ENCODE peak calls at places on chromosomes 13 and 19, in eight cellular contexts. B is left cardiac atrium, X is hepatic stellate cell, D is HEK293T, R is fibroblast of mammary gland, Q is dermis microvascular lymphatic vessel endothelial cell, H is T-helper 1 cell, Y is fibroblast of lung. E is an unnamed sample.

GRCh38 chr19:281992-282391 is 9.2 kb downstream of the PLPP2 start:
- DNase-seq in B (no peak), X (no peak), D (peak), R (no peak), Q (no peak), H (no peak), Y (no peak), E (no peak)

GRCh38 chr13:24267801-24268200 is 41.6 kb upstream of the C1QTNF9 start:
- DNase-seq in B (no peak), X (no peak), D (no peak), R (no peak), Q (no peak), H (no peak), Y (no peak), E (no peak)

GRCh38 chr13:49356224-49356623 is 87.6 kb downstream of the CAB39L start:
- DNase-seq in B (no peak), X (peak), D (no peak), R (peak), Q (no peak), H (no peak), Y (peak), E (no peak)

GRCh38 chr19:4803736-4804695 is 12.5 kb downstream of the FEM1A start:
- DNase-seq in B (peak), X (peak), D (peak), R (peak), Q (peak), H (peak), Y (peak), E (peak)

GRCh38 chr19:38265213-38265861 is 964 bp downstream of the SPINT2 start:
- DNase-seq in B (peak), X (no peak), D (no peak), R (no peak), Q (no peak), H (no peak), Y (no peak), E (no peak)

GRCh38 chr19:50842130-50842529 is 8.8 kb upstream of the KLK15 start:
- DNase-seq in B (no peak), X (no peak), D (no peak), R (no peak), Q (no peak), H (no peak), Y (no peak), E (no peak)

GRCh38 chr13:64925284-64925683 is 2304.9 kb downstream of the PCDH9 start:
- DNase-seq in B (no peak), X (no peak), D (no peak), R (no peak), Q (peak), H (no peak), Y (peak), E (peak)

GRCh38 chr13:53445682-53446081 is 417.1 kb downstream of the OLFM4 start:
- DNase-seq in B (no peak), X (no peak), D (no peak), R (no peak), Q (no peak), H (no peak), Y (no peak), E (no peak)

GRCh38 chr13:74438911-74439310 is 304.7 kb upstream of the KLF12 start:
- DNase-seq in B (no peak), X (no peak), D (no peak), R (no peak), Q (no peak), H (no peak), Y (no peak), E (no peak)

GRCh38 chr13:87444135-87444534 is 227.0 kb upstream of the SLITRK5 start:
- DNase-seq in B (no peak), X (no peak), D (no peak), R (no peak), Q (no peak), H (no peak), Y (no peak), E (no peak)

GRCh38 chr19:29483944-29484581 is 41.7 kb upstream of the VSTM2B start:
- DNase-seq in B (no peak), X (no peak), D (peak), R (no peak), Q (no peak), H (no peak), Y (no peak), E (no peak)

GRCh38 chr19:1244693-1245451 is 3.3 kb downstream of the ATP5F1D start:
- DNase-seq in B (peak), X (no peak), D (no peak), R (no peak), Q (no peak), H (no peak), Y (no peak), E (no peak)

GRCh38 chr19:5580116-5580515 is 12.4 kb upstream of the TINCR start:
- DNase-seq in B (no peak), X (no peak), D (no peak), R (no peak), Q (no peak), H (no peak), Y (no peak), E (peak)

GRCh38 chr19:45517641-45518468 is 10.6 kb downstream of the VASP start:
- DNase-seq in B (no peak), X (no peak), D (no peak), R (no peak), Q (no peak), H (no peak), Y (no peak), E (no peak)

GRCh38 chr19:54609356-54609791 is 15.9 kb downstream of the LILRA1 start:
- DNase-seq in B (no peak), X (no peak), D (no peak), R (no peak), Q (no peak), H (no peak), Y (no peak), E (no peak)

GRCh38 chr13:113756441-113757097 is 2.5 kb upstream of the TMEM255B start:
- DNase-seq in B (no peak), X (no peak), D (no peak), R (peak), Q (no peak), H (no peak), Y (no peak), E (no peak)

GRCh38 chr19:32669205-32669785 is 5.7 kb downstream of the ANKRD27 start:
- DNase-seq in B (no peak), X (no peak), D (no peak), R (no peak), Q (no peak), H (no peak), Y (no peak), E (peak)

GRCh38 chr13:74891610-74892009 is 590.4 kb downstream of the TBC1D4 start:
- DNase-seq in B (no peak), X (no peak), D (no peak), R (peak), Q (peak), H (no peak), Y (peak), E (no peak)

GRCh38 chr19:55647732-55648656 is at the start of gene CCDC106:
- DNase-seq in B (peak), X (peak), D (peak), R (peak), Q (peak), H (no peak), Y (peak), E (peak)

GRCh38 chr13:76027131-76027530 is 391.0 kb downstream of the LMO7 start:
- DNase-seq in B (no peak), X (no peak), D (no peak), R (no peak), Q (no peak), H (no peak), Y (no peak), E (no peak)

GRCh38 chr13:46106839-46107371 is 2.1 kb upstream of the CPB2 start:
- DNase-seq in B (no peak), X (no peak), D (no peak), R (no peak), Q (peak), H (no peak), Y (no peak), E (peak)

GRCh38 chr19:52034051-52034728 is 6.0 kb upstream of the ZNF614 start:
- DNase-seq in B (no peak), X (no peak), D (no peak), R (peak), Q (no peak), H (no peak), Y (peak), E (peak)

GRCh38 chr19:51016798-51017683 is 2.5 kb downstream of the KLK10 start:
- DNase-seq in B (peak), X (peak), D (peak), R (peak), Q (peak), H (no peak), Y (peak), E (peak)

GRCh38 chr13:100542546-100543156 is 45.9 kb downstream of the GGACT start:
- DNase-seq in B (no peak), X (peak), D (peak), R (peak), Q (peak), H (no peak), Y (peak), E (peak)

GRCh38 chr19:36665832-36666231 is 805 bp downstream of the ZNF461 start:
- DNase-seq in B (no peak), X (no peak), D (no peak), R (no peak), Q (no peak), H (no peak), Y (no peak), E (no peak)

GRCh38 chr13:37109080-37109678 is 3.7 kb upstream of the CSNK1A1L start:
- DNase-seq in B (no peak), X (peak), D (peak), R (peak), Q (peak), H (no peak), Y (peak), E (peak)

GRCh38 chr19:53057904-53058579 is 13.5 kb downstream of the ERVV-2 start:
- DNase-seq in B (peak), X (no peak), D (no peak), R (no peak), Q (peak), H (no peak), Y (no peak), E (no peak)

GRCh38 chr19:1764293-1764683 is 11.0 kb downstream of the ONECUT3 start:
- DNase-seq in B (no peak), X (no peak), D (no peak), R (no peak), Q (no peak), H (no peak), Y (no peak), E (no peak)

GRCh38 chr13:83796364-83796763 is 85.9 kb downstream of the SLITRK1 start:
- DNase-seq in B (no peak), X (no peak), D (no peak), R (no peak), Q (no peak), H (no peak), Y (no peak), E (peak)

GRCh38 chr19:6718741-6719539 is 1.5 kb downstream of the C3 start:
- DNase-seq in B (peak), X (peak), D (peak), R (peak), Q (peak), H (no peak), Y (peak), E (peak)

GRCh38 chr13:113441661-113442060 is 11.6 kb downstream of the ADPRHL1 start:
- DNase-seq in B (no peak), X (no peak), D (no peak), R (no peak), Q (no peak), H (no peak), Y (no peak), E (no peak)